ENCODE peak calls at places on chromosomes 3 and 15, in seven cellular contexts. One of them, this sample, is unnamed.

GRCh38 chr15:63244399-63244798 is 33.0 kb upstream of the APH1B start:
- DNase-seq in GM23338: no peak
- DNase-seq in fibroblast of lung: peak
- DNase-seq in H1: no peak
- DNase-seq in astrocyte: peak
- DNase-seq in K562: no peak
- DNase-seq in neural progenitor cell: no peak
- DNase-seq in this sample: peak

GRCh38 chr3:97764186-97765055 is at the start of gene ARL6:
- DNase-seq in fibroblast of lung: peak
- DNase-seq in H1: peak
- DNase-seq in astrocyte: peak
- DNase-seq in K562: peak
- DNase-seq in neural progenitor cell: peak
- DNase-seq in GM23338: peak
- DNase-seq in this sample: peak

GRCh38 chr15:39641187-39641889 is 60.5 kb downstream of the THBS1 start:
- DNase-seq in neural progenitor cell: no peak
- DNase-seq in H1: no peak
- DNase-seq in K562: no peak
- DNase-seq in GM23338: peak
- DNase-seq in fibroblast of lung: peak
- DNase-seq in astrocyte: peak
- DNase-seq in this sample: no peak

GRCh38 chr3:168094877-168095610 is 680 bp downstream of the GOLIM4 start:
- DNase-seq in H1: peak
- DNase-seq in fibroblast of lung: peak
- DNase-seq in neural progenitor cell: peak
- DNase-seq in GM23338: peak
- DNase-seq in astrocyte: peak
- DNase-seq in K562: peak
- DNase-seq in this sample: peak

GRCh38 chr3:146342971-146343370 is 92.1 kb upstream of the PLSCR4 start:
- DNase-seq in H1: no peak
- DNase-seq in GM23338: no peak
- DNase-seq in astrocyte: peak
- DNase-seq in K562: no peak
- DNase-seq in fibroblast of lung: peak
- DNase-seq in neural progenitor cell: no peak
- DNase-seq in this sample: peak

GRCh38 chr15:89441295-89441762 is 55.1 kb downstream of the RHCG start:
- DNase-seq in H1: peak
- DNase-seq in neural progenitor cell: no peak
- DNase-seq in GM23338: no peak
- DNase-seq in astrocyte: no peak
- DNase-seq in K562: no peak
- DNase-seq in fibroblast of lung: no peak
- DNase-seq in this sample: no peak

GRCh38 chr3:58337190-58337589 is 4.5 kb downstream of the PXK start:
- DNase-seq in astrocyte: no peak
- DNase-seq in H1: no peak
- DNase-seq in fibroblast of lung: no peak
- DNase-seq in neural progenitor cell: no peak
- DNase-seq in K562: no peak
- DNase-seq in GM23338: no peak
- DNase-seq in this sample: no peak

GRCh38 chr15:74240002-74240568 is 4.0 kb downstream of the CCDC33 start:
- DNase-seq in fibroblast of lung: peak
- DNase-seq in GM23338: peak
- DNase-seq in H1: no peak
- DNase-seq in astrocyte: peak
- DNase-seq in neural progenitor cell: no peak
- DNase-seq in K562: no peak
- DNase-seq in this sample: peak

GRCh38 chr3:33131328-33132018 is 17.7 kb downstream of the CRTAP start:
- DNase-seq in neural progenitor cell: peak
- DNase-seq in astrocyte: peak
- DNase-seq in K562: peak
- DNase-seq in fibroblast of lung: peak
- DNase-seq in H1: peak
- DNase-seq in GM23338: peak
- DNase-seq in this sample: peak

GRCh38 chr3:42665050-42665878 is 11.8 kb downstream of the ZBTB47 start:
- DNase-seq in K562: no peak
- DNase-seq in H1: no peak
- DNase-seq in GM23338: no peak
- DNase-seq in neural progenitor cell: no peak
- DNase-seq in astrocyte: no peak
- DNase-seq in fibroblast of lung: no peak
- DNase-seq in this sample: no peak

GRCh38 chr15:84598993-84599392 is 1.8 kb upstream of the ZSCAN2 start:
- DNase-seq in K562: peak
- DNase-seq in astrocyte: peak
- DNase-seq in GM23338: peak
- DNase-seq in neural progenitor cell: peak
- DNase-seq in H1: peak
- DNase-seq in fibroblast of lung: peak
- DNase-seq in this sample: peak

GRCh38 chr3:184656991-184657669 is 54.7 kb downstream of the MAGEF1 start:
- DNase-seq in neural progenitor cell: no peak
- DNase-seq in H1: no peak
- DNase-seq in K562: no peak
- DNase-seq in fibroblast of lung: peak
- DNase-seq in GM23338: no peak
- DNase-seq in astrocyte: peak
- DNase-seq in this sample: peak

GRCh38 chr3:179726075-179726742 is 73.4 kb downstream of the USP13 start:
- DNase-seq in GM23338: no peak
- DNase-seq in K562: no peak
- DNase-seq in neural progenitor cell: no peak
- DNase-seq in fibroblast of lung: no peak
- DNase-seq in H1: no peak
- DNase-seq in astrocyte: no peak
- DNase-seq in this sample: no peak

GRCh38 chr15:59298255-59298856 is 74.3 kb downstream of the MYO1E start:
- DNase-seq in GM23338: no peak
- DNase-seq in H1: no peak
- DNase-seq in neural progenitor cell: no peak
- DNase-seq in K562: no peak
- DNase-seq in astrocyte: peak
- DNase-seq in fibroblast of lung: peak
- DNase-seq in this sample: peak

GRCh38 chr3:139948898-139949297 is 13.9 kb downstream of the CLSTN2 start:
- DNase-seq in neural progenitor cell: no peak
- DNase-seq in GM23338: no peak
- DNase-seq in K562: no peak
- DNase-seq in fibroblast of lung: no peak
- DNase-seq in H1: no peak
- DNase-seq in astrocyte: no peak
- DNase-seq in this sample: no peak

GRCh38 chr3:195460355-195460754 is 17.5 kb upstream of the ACAP2 start:
- DNase-seq in astrocyte: no peak
- DNase-seq in fibroblast of lung: no peak
- DNase-seq in neural progenitor cell: no peak
- DNase-seq in K562: peak
- DNase-seq in GM23338: no peak
- DNase-seq in H1: no peak
- DNase-seq in this sample: no peak

GRCh38 chr15:89686522-89686921 is 4.0 kb downstream of the PEX11A start:
- DNase-seq in astrocyte: no peak
- DNase-seq in fibroblast of lung: no peak
- DNase-seq in K562: no peak
- DNase-seq in GM23338: no peak
- DNase-seq in neural progenitor cell: no peak
- DNase-seq in H1: no peak
- DNase-seq in this sample: no peak

GRCh38 chr15:75043509-75044257 is 20.3 kb downstream of the PPCDC start:
- DNase-seq in K562: peak
- DNase-seq in H1: no peak
- DNase-seq in GM23338: no peak
- DNase-seq in neural progenitor cell: no peak
- DNase-seq in astrocyte: peak
- DNase-seq in fibroblast of lung: peak
- DNase-seq in this sample: peak

GRCh38 chr15:67914537-67915373 is 74.9 kb upstream of the RNU6-1 start:
- DNase-seq in GM23338: peak
- DNase-seq in H1: peak
- DNase-seq in astrocyte: peak
- DNase-seq in fibroblast of lung: peak
- DNase-seq in neural progenitor cell: peak
- DNase-seq in K562: peak
- DNase-seq in this sample: peak

GRCh38 chr3:46627078-46627477 is 14.8 kb downstream of the FAM240A start:
- DNase-seq in H1: no peak
- DNase-seq in GM23338: no peak
- DNase-seq in fibroblast of lung: no peak
- DNase-seq in neural progenitor cell: no peak
- DNase-seq in K562: no peak
- DNase-seq in astrocyte: no peak
- DNase-seq in this sample: no peak

GRCh38 chr3:169931747-169932520 is 20.6 kb downstream of the SAMD7 start:
- DNase-seq in fibroblast of lung: no peak
- DNase-seq in K562: no peak
- DNase-seq in astrocyte: no peak
- DNase-seq in GM23338: no peak
- DNase-seq in H1: no peak
- DNase-seq in neural progenitor cell: no peak
- DNase-seq in this sample: no peak

GRCh38 chr3:159830523-159831151 is 158.0 kb upstream of the IL12A start:
- DNase-seq in fibroblast of lung: peak
- DNase-seq in neural progenitor cell: no peak
- DNase-seq in GM23338: no peak
- DNase-seq in K562: no peak
- DNase-seq in H1: no peak
- DNase-seq in astrocyte: peak
- DNase-seq in this sample: peak

GRCh38 chr3:75610773-75611172 is 53.4 kb upstream of the FRG2C start:
- DNase-seq in K562: no peak
- DNase-seq in fibroblast of lung: no peak
- DNase-seq in GM23338: no peak
- DNase-seq in neural progenitor cell: no peak
- DNase-seq in astrocyte: no peak
- DNase-seq in H1: no peak
- DNase-seq in this sample: no peak

DNA sequence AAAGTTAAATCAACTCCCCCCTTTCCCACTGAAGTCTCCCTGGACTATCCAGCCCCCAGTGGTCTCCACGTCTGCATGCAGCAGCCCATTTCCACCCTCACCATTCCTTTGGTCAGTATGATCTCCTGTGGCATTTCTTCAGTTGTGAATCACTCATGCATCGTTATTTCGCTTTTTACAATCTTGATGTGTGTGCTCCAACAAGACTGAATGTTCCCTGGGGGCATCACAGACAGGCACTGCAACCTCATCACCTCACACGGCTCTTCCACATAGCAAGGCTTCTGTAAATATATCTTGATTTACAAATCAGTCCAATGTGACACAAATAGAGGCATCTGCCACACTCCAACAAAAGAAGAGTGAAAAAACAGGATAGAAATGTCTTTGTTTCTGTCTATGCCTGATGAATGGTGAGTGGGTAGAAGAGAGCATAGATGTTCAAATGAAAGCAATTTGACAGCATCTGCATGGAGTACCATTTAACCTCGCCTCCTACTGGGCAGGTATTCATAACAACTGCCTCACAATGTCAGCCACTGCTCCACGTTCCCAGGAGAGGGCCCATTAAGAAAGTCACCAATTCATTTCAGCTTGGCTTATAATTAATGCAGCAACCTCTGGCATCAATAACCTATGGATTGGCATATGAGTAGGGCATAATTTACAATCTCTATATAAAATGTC is 5.2 kb downstream of the HEG1 start:
- DNase-seq in astrocyte: no peak
- DNase-seq in K562: no peak
- DNase-seq in neural progenitor cell: no peak
- DNase-seq in H1: no peak
- DNase-seq in fibroblast of lung: no peak
- DNase-seq in GM23338: peak
- DNase-seq in this sample: no peak
- TF ChIP-seq EZH2 in astrocyte: no peak
- TF ChIP-seq EZH2 in K562: no peak
- TF ChIP-seq EZH2 in neural progenitor cell: no peak
- TF ChIP-seq EZH2 in H1: no peak
- TF ChIP-seq EZH2 in fibroblast of lung: no peak
- TF ChIP-seq EZH2 in GM23338: no peak
- TF ChIP-seq EZH2 in this sample: no peak

DNA sequence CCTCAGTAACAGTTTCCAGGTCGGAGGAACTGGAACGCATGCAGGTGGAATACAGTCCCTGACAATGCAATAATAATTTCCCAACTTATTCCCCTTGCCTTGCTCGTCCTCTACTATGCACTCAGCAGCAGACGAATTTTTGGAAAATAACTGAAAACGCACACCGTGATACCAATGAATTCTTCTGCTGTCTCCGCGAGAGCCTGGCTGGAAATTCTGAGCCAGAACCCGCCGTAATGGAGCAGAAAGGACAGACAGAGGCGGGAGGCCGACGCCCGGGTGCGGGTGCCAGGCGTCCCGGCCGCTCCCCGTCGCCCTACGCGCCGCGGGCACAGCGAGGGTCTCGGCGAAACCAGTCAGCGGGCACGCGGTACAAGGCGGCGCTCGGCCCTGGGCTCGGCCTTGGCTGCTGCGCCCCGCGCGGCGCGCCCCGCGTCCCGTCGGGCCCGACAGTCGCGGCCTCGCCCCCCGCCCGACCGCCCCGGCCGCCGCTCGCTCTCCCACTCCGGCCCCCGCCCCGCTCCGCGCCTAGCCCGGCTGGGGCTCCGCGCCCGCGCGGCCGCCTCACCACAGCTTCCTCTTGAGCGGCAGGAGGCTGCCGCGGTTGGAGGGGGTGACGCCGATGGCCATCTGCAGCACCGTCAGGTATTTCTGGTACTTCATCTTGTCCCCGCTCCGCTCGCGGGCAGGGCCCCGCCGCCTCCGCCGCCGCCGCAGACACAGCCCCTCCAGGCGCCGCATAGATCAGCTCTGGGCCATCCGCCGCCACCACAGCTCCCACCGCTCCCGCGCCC is 114.5 kb upstream of the GOLGA8J start:
- DNase-seq in fibroblast of lung: peak
- DNase-seq in neural progenitor cell: peak
- DNase-seq in astrocyte: peak
- DNase-seq in GM23338: peak
- DNase-seq in H1: peak
- DNase-seq in K562: no peak
- DNase-seq in this sample: peak
- TF ChIP-seq EZH2 in fibroblast of lung: peak
- TF ChIP-seq EZH2 in neural progenitor cell: peak
- TF ChIP-seq EZH2 in astrocyte: peak
- TF ChIP-seq EZH2 in GM23338: peak
- TF ChIP-seq EZH2 in H1: peak
- TF ChIP-seq EZH2 in K562: no peak
- TF ChIP-seq EZH2 in this sample: peak

GRCh38 chr15:83283813-83284562 is 476 bp downstream of the BNC1 start:
- DNase-seq in astrocyte: no peak
- DNase-seq in fibroblast of lung: peak
- DNase-seq in GM23338: peak
- DNase-seq in H1: peak
- DNase-seq in K562: no peak
- DNase-seq in neural progenitor cell: peak
- DNase-seq in this sample: peak
- TF ChIP-seq EZH2 in astrocyte: peak
- TF ChIP-seq EZH2 in fibroblast of lung: no peak
- TF ChIP-seq EZH2 in GM23338: peak
- TF ChIP-seq EZH2 in H1: peak
- TF ChIP-seq EZH2 in K562: no peak
- TF ChIP-seq EZH2 in neural progenitor cell: peak
- TF ChIP-seq EZH2 in this sample: no peak

GRCh38 chr15:96361309-96362000 is 31.0 kb downstream of the NR2F2 start:
- DNase-seq in fibroblast of lung: no peak
- DNase-seq in K562: no peak
- DNase-seq in astrocyte: no peak
- DNase-seq in H1: peak
- DNase-seq in GM23338: peak
- DNase-seq in neural progenitor cell: peak
- DNase-seq in this sample: no peak
- TF ChIP-seq EZH2 in fibroblast of lung: no peak
- TF ChIP-seq EZH2 in K562: no peak
- TF ChIP-seq EZH2 in astrocyte: peak
- TF ChIP-seq EZH2 in H1: peak
- TF ChIP-seq EZH2 in GM23338: peak
- TF ChIP-seq EZH2 in neural progenitor cell: no peak
- TF ChIP-seq EZH2 in this sample: no peak

This sample was measured in GM23248.